ENCODE peak calls at places on chromosomes 16 and 17, in seven cellular contexts. One of them, this sample, is unnamed.

GRCh38 chr16:77212736-77213541 is 13.7 kb downstream of the SYCE1L start:
- DNase-seq in tibial nerve: no peak
- DNase-seq in psoas muscle: peak
- DNase-seq in GM12865: peak
- DNase-seq in lung: peak
- DNase-seq in HFFc6: no peak
- DNase-seq in neural crest cell: peak
- DNase-seq in this sample: peak

GRCh38 chr16:9840761-9841665 is 341.2 kb downstream of the GRIN2A start:
- DNase-seq in lung: no peak
- DNase-seq in tibial nerve: no peak
- DNase-seq in HFFc6: no peak
- DNase-seq in neural crest cell: no peak
- DNase-seq in GM12865: peak
- DNase-seq in psoas muscle: no peak
- DNase-seq in this sample: no peak

GRCh38 chr16:9901-10665 is 43.3 kb downstream of the POLR3K start:
- DNase-seq in neural crest cell: no peak
- DNase-seq in GM12865: no peak
- DNase-seq in tibial nerve: no peak
- DNase-seq in lung: no peak
- DNase-seq in HFFc6: no peak
- DNase-seq in psoas muscle: no peak
- DNase-seq in this sample: no peak

GRCh38 chr16:73275024-73275423 is 227.1 kb upstream of the ZFHX3 start:
- DNase-seq in tibial nerve: no peak
- DNase-seq in GM12865: no peak
- DNase-seq in neural crest cell: no peak
- DNase-seq in lung: no peak
- DNase-seq in psoas muscle: no peak
- DNase-seq in HFFc6: no peak
- DNase-seq in this sample: no peak

GRCh38 chr16:79272141-79272577 is 328.4 kb downstream of the MAF start:
- DNase-seq in HFFc6: no peak
- DNase-seq in tibial nerve: no peak
- DNase-seq in psoas muscle: no peak
- DNase-seq in GM12865: peak
- DNase-seq in neural crest cell: no peak
- DNase-seq in lung: no peak
- DNase-seq in this sample: no peak

GRCh38 chr16:56910654-56911539 is 21.0 kb upstream of the HERPUD1 start:
- DNase-seq in tibial nerve: peak
- DNase-seq in GM12865: peak
- DNase-seq in HFFc6: peak
- DNase-seq in lung: peak
- DNase-seq in psoas muscle: no peak
- DNase-seq in neural crest cell: no peak
- DNase-seq in this sample: no peak

GRCh38 chr17:57984226-57984890 is 3.7 kb downstream of the VEZF1 start:
- DNase-seq in HFFc6: no peak
- DNase-seq in neural crest cell: no peak
- DNase-seq in GM12865: no peak
- DNase-seq in tibial nerve: no peak
- DNase-seq in lung: no peak
- DNase-seq in psoas muscle: no peak
- DNase-seq in this sample: no peak

GRCh38 chr16:67613808-67614207 is 31.1 kb upstream of the CARMIL2 start:
- DNase-seq in GM12865: no peak
- DNase-seq in neural crest cell: no peak
- DNase-seq in lung: no peak
- DNase-seq in tibial nerve: no peak
- DNase-seq in HFFc6: no peak
- DNase-seq in psoas muscle: no peak
- DNase-seq in this sample: no peak

GRCh38 chr16:1290032-1290431 is 19.4 kb upstream of the UBE2I start:
- DNase-seq in GM12865: no peak
- DNase-seq in psoas muscle: no peak
- DNase-seq in neural crest cell: no peak
- DNase-seq in tibial nerve: no peak
- DNase-seq in lung: no peak
- DNase-seq in HFFc6: no peak
- DNase-seq in this sample: no peak

GRCh38 chr17:76071497-76072148 is 694 bp downstream of the SRP68 start:
- DNase-seq in HFFc6: no peak
- DNase-seq in psoas muscle: no peak
- DNase-seq in tibial nerve: no peak
- DNase-seq in neural crest cell: no peak
- DNase-seq in GM12865: peak
- DNase-seq in lung: no peak
- DNase-seq in this sample: no peak

GRCh38 chr16:12092347-12092882 is 115.9 kb downstream of the SNX29 start:
- DNase-seq in lung: peak
- DNase-seq in psoas muscle: no peak
- DNase-seq in HFFc6: peak
- DNase-seq in GM12865: no peak
- DNase-seq in tibial nerve: no peak
- DNase-seq in neural crest cell: no peak
- DNase-seq in this sample: no peak

GRCh38 chr17:42387221-42387657 is 1.0 kb downstream of the STAT3 start:
- DNase-seq in lung: peak
- DNase-seq in GM12865: no peak
- DNase-seq in tibial nerve: no peak
- DNase-seq in neural crest cell: no peak
- DNase-seq in HFFc6: no peak
- DNase-seq in psoas muscle: no peak
- DNase-seq in this sample: peak

GRCh38 chr16:11721781-11722467 is 20.7 kb downstream of the TXNDC11 start:
- DNase-seq in GM12865: no peak
- DNase-seq in lung: no peak
- DNase-seq in psoas muscle: no peak
- DNase-seq in tibial nerve: no peak
- DNase-seq in HFFc6: no peak
- DNase-seq in neural crest cell: no peak
- DNase-seq in this sample: no peak

GRCh38 chr17:55903028-55903690 is 152.3 kb downstream of the PCTP start:
- DNase-seq in tibial nerve: no peak
- DNase-seq in HFFc6: no peak
- DNase-seq in GM12865: no peak
- DNase-seq in psoas muscle: no peak
- DNase-seq in lung: no peak
- DNase-seq in neural crest cell: no peak
- DNase-seq in this sample: no peak

GRCh38 chr17:40547079-40547784 is 18.0 kb downstream of the CCR7 start:
- DNase-seq in GM12865: peak
- DNase-seq in tibial nerve: no peak
- DNase-seq in psoas muscle: no peak
- DNase-seq in lung: peak
- DNase-seq in HFFc6: no peak
- DNase-seq in neural crest cell: no peak
- DNase-seq in this sample: peak

GRCh38 chr16:89024546-89024945 is 47.5 kb upstream of the CBFA2T3 start:
- DNase-seq in neural crest cell: no peak
- DNase-seq in GM12865: no peak
- DNase-seq in tibial nerve: no peak
- DNase-seq in HFFc6: no peak
- DNase-seq in psoas muscle: no peak
- DNase-seq in lung: no peak
- DNase-seq in this sample: no peak

GRCh38 chr17:76843703-76844484 is 24.3 kb upstream of the MGAT5B start:
- DNase-seq in tibial nerve: no peak
- DNase-seq in neural crest cell: no peak
- DNase-seq in GM12865: no peak
- DNase-seq in lung: no peak
- DNase-seq in psoas muscle: no peak
- DNase-seq in HFFc6: no peak
- DNase-seq in this sample: no peak

GRCh38 chr16:53156516-53156915 is 101.7 kb downstream of the CHD9 start:
- DNase-seq in lung: no peak
- DNase-seq in psoas muscle: no peak
- DNase-seq in HFFc6: peak
- DNase-seq in neural crest cell: no peak
- DNase-seq in tibial nerve: no peak
- DNase-seq in GM12865: no peak
- DNase-seq in this sample: no peak

GRCh38 chr16:27962197-27962596 is 101.3 kb downstream of the GSG1L start:
- DNase-seq in neural crest cell: no peak
- DNase-seq in GM12865: no peak
- DNase-seq in lung: no peak
- DNase-seq in tibial nerve: no peak
- DNase-seq in psoas muscle: no peak
- DNase-seq in HFFc6: no peak
- DNase-seq in this sample: no peak

GRCh38 chr17:5513610-5514009 is 27.2 kb downstream of the MIS12 start:
- DNase-seq in psoas muscle: no peak
- DNase-seq in lung: no peak
- DNase-seq in tibial nerve: no peak
- DNase-seq in GM12865: no peak
- DNase-seq in neural crest cell: no peak
- DNase-seq in HFFc6: no peak
- DNase-seq in this sample: no peak

GRCh38 chr17:81648013-81648706 is 8.2 kb downstream of the PDE6G start:
- DNase-seq in HFFc6: no peak
- DNase-seq in psoas muscle: no peak
- DNase-seq in GM12865: no peak
- DNase-seq in tibial nerve: no peak
- DNase-seq in neural crest cell: no peak
- DNase-seq in lung: no peak
- DNase-seq in this sample: no peak

GRCh38 chr16:73152731-73153130 is 104.8 kb upstream of the ZFHX3 start:
- DNase-seq in HFFc6: no peak
- DNase-seq in tibial nerve: no peak
- DNase-seq in psoas muscle: no peak
- DNase-seq in lung: no peak
- DNase-seq in neural crest cell: peak
- DNase-seq in GM12865: no peak
- DNase-seq in this sample: no peak

GRCh38 chr17:50397111-50397918 is at the start of gene LRRC59:
- DNase-seq in lung: peak
- DNase-seq in psoas muscle: peak
- DNase-seq in HFFc6: peak
- DNase-seq in tibial nerve: peak
- DNase-seq in GM12865: peak
- DNase-seq in neural crest cell: peak
- DNase-seq in this sample: peak

GRCh38 chr17:39547713-39548478 is 59.8 kb downstream of the NEUROD2 start:
- DNase-seq in HFFc6: peak
- DNase-seq in tibial nerve: peak
- DNase-seq in GM12865: peak
- DNase-seq in psoas muscle: peak
- DNase-seq in neural crest cell: peak
- DNase-seq in lung: peak
- DNase-seq in this sample: peak

GRCh38 chr17:40530988-40531971 is 29.9 kb upstream of the TNS4 start:
- DNase-seq in HFFc6: no peak
- DNase-seq in GM12865: peak
- DNase-seq in lung: no peak
- DNase-seq in neural crest cell: no peak
- DNase-seq in tibial nerve: no peak
- DNase-seq in psoas muscle: no peak
- DNase-seq in this sample: no peak

GRCh38 chr16:81263470-81264200 is 25.1 kb downstream of the BCO1 start:
- DNase-seq in GM12865: no peak
- DNase-seq in HFFc6: peak
- DNase-seq in psoas muscle: no peak
- DNase-seq in neural crest cell: no peak
- DNase-seq in tibial nerve: peak
- DNase-seq in lung: no peak
- DNase-seq in this sample: no peak
- TF ChIP-seq CTCF in GM12865: no peak
- TF ChIP-seq CTCF in HFFc6: peak
- TF ChIP-seq CTCF in psoas muscle: no peak
- TF ChIP-seq CTCF in neural crest cell: no peak
- TF ChIP-seq CTCF in tibial nerve: no peak
- TF ChIP-seq CTCF in lung: no peak
- TF ChIP-seq CTCF in this sample: no peak

GRCh38 chr16:87704754-87705353 is 60.9 kb downstream of the KLHDC4 start:
- DNase-seq in tibial nerve: no peak
- DNase-seq in lung: no peak
- DNase-seq in neural crest cell: no peak
- DNase-seq in psoas muscle: no peak
- DNase-seq in GM12865: no peak
- DNase-seq in HFFc6: no peak
- DNase-seq in this sample: no peak
- TF ChIP-seq CTCF in tibial nerve: no peak
- TF ChIP-seq CTCF in lung: no peak
- TF ChIP-seq CTCF in neural crest cell: no peak
- TF ChIP-seq CTCF in psoas muscle: no peak
- TF ChIP-seq CTCF in GM12865: no peak
- TF ChIP-seq CTCF in HFFc6: no peak
- TF ChIP-seq CTCF in this sample: no peak

GRCh38 chr16:30956601-30957455 is 726 bp upstream of the SETD1A start:
- DNase-seq in HFFc6: peak
- DNase-seq in tibial nerve: peak
- DNase-seq in GM12865: peak
- DNase-seq in psoas muscle: peak
- DNase-seq in lung: peak
- DNase-seq in neural crest cell: peak
- DNase-seq in this sample: peak
- TF ChIP-seq CTCF in HFFc6: peak
- TF ChIP-seq CTCF in tibial nerve: no peak
- TF ChIP-seq CTCF in GM12865: peak
- TF ChIP-seq CTCF in psoas muscle: peak
- TF ChIP-seq CTCF in lung: peak
- TF ChIP-seq CTCF in neural crest cell: peak
- TF ChIP-seq CTCF in this sample: no peak

DNA sequence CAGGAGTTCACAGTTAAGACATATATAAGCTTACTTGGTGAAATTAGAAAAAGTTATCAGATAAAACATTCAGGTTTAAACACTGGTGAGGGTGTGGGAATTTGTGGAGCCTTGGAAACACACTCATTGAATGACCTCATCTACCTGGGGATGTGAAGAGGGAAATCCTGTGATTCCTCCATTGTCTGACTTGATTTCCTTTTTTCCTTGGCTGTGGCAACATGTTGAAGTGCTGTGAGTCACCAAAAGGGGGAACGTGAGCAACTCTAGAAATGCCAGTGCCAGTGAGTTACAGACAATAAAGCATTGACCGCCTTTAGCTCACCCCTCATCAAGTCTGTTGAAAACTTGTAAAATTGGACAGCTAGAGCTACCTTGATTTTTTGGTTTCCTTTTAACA is 1.8 kb downstream of the HMOX2 start:
- DNase-seq in psoas muscle: no peak
- DNase-seq in HFFc6: peak
- DNase-seq in neural crest cell: no peak
- DNase-seq in tibial nerve: peak
- DNase-seq in lung: no peak
- DNase-seq in GM12865: no peak
- DNase-seq in this sample: peak
- TF ChIP-seq CTCF in psoas muscle: no peak
- TF ChIP-seq CTCF in HFFc6: peak
- TF ChIP-seq CTCF in neural crest cell: peak
- TF ChIP-seq CTCF in tibial nerve: no peak
- TF ChIP-seq CTCF in lung: no peak
- TF ChIP-seq CTCF in GM12865: no peak
- TF ChIP-seq CTCF in this sample: no peak

This sample was measured in RWPE1.